ENCODE peak calls at places on chromosomes 4 and X, in five cellular contexts. C is ovary, Y is dorsolateral prefrontal cortex, M is fibroblast of lung, S is left lung. N is an unnamed sample.

GRCh38 chr4:2591189-2591588 is 54.7 kb downstream of the FAM193A start:
- DNase-seq in C (no peak), S (no peak), Y (no peak), M (peak), N (peak)

GRCh38 chr4:52658671-52659015 is 458 bp downstream of the USP46 start:
- DNase-seq in C (peak), M (no peak), Y (no peak), S (no peak), N (no peak)

GRCh38 chr4:123421227-123421941 is 24.8 kb downstream of the SPRY1 start:
- DNase-seq in M (peak), C (no peak), Y (no peak), S (no peak), N (no peak)

GRCh38 chrX:38717871-38718270 is 83.4 kb upstream of the MID1IP1 start:
- DNase-seq in S (no peak), C (no peak), Y (no peak), M (peak), N (no peak)

GRCh38 chrX:10193587-10193986 is 36.8 kb downstream of the CLCN4 start:
- DNase-seq in S (no peak), C (no peak), Y (no peak), M (no peak), N (no peak)

GRCh38 chr4:176031927-176032326 is 33.7 kb upstream of the WDR17 start:
- DNase-seq in S (no peak), M (no peak), C (no peak), Y (no peak), N (no peak)

GRCh38 chr4:122045533-122045932 is 93.7 kb upstream of the TRPC3 start:
- DNase-seq in Y (no peak), M (peak), S (no peak), C (no peak), N (peak)

GRCh38 chr4:19381068-19381467 is 870.6 kb upstream of the SLIT2 start:
- DNase-seq in S (no peak), Y (no peak), C (no peak), M (peak), N (peak)

GRCh38 chr4:140237616-140238352 is 83.8 kb upstream of the MAML3 start:
- DNase-seq in C (peak), S (peak), M (peak), Y (peak), N (peak)

GRCh38 chr4:99755223-99755944 is 61.2 kb upstream of the DAPP1 start:
- DNase-seq in C (no peak), S (no peak), Y (no peak), M (peak), N (no peak)

GRCh38 chr4:52657630-52658501 is 1.2 kb downstream of the USP46 start:
- DNase-seq in S (no peak), M (peak), Y (peak), C (peak), N (no peak)

GRCh38 chr4:153432971-153433752 is 33.0 kb upstream of the TMEM131L start:
- DNase-seq in Y (no peak), M (peak), S (no peak), C (peak), N (peak)

GRCh38 chr4:5019274-5019673 is at the start of gene CYTL1:
- DNase-seq in S (peak), Y (no peak), C (no peak), M (no peak), N (no peak)

GRCh38 chr4:11954093-11954492 is 525.4 kb upstream of the HS3ST1 start:
- DNase-seq in M (peak), C (no peak), S (no peak), Y (no peak), N (no peak)

GRCh38 chr4:182139481-182139880 is 103.7 kb upstream of the TENM3 start:
- DNase-seq in C (no peak), S (no peak), M (peak), Y (no peak), N (no peak)

GRCh38 chr4:38759077-38759789 is 23.6 kb downstream of the TLR10 start:
- DNase-seq in S (no peak), C (peak), M (peak), Y (peak), N (no peak)

GRCh38 chr4:155377281-155377680 is 516 bp upstream of the MAP9 start:
- DNase-seq in Y (no peak), S (no peak), M (peak), C (no peak), N (no peak)

GRCh38 chrX:43973249-43973672 is at the start of gene NDP:
- DNase-seq in M (peak), Y (peak), S (no peak), C (peak), N (no peak)

GRCh38 chr4:183391204-183391603 is 53.2 kb upstream of the CDKN2AIP start:
- DNase-seq in S (no peak), Y (no peak), C (no peak), M (no peak), N (no peak)

GRCh38 chr4:182746876-182747275 is 170.3 kb downstream of the DCTD start:
- DNase-seq in C (no peak), S (no peak), M (no peak), Y (no peak), N (no peak)

GRCh38 chr4:167052631-167053085 is 181.6 kb downstream of the SPOCK3 start:
- DNase-seq in S (no peak), Y (no peak), M (no peak), C (no peak), N (no peak)

GRCh38 chr4:13706130-13706529 is 78.6 kb upstream of the BOD1L1 start:
- DNase-seq in S (no peak), Y (no peak), M (no peak), C (no peak), N (no peak)

GRCh38 chr4:89535251-89535650 is 227.7 kb upstream of the GPRIN3 start:
- DNase-seq in C (no peak), M (no peak), S (no peak), Y (no peak), N (no peak)

GRCh38 chrX:134542485-134542884 is 82.5 kb downstream of the HPRT1 start:
- DNase-seq in M (peak), Y (no peak), S (no peak), C (peak), N (no peak)

GRCh38 chr4:82594466-82594865 is 32.7 kb upstream of the TMEM150C start:
- DNase-seq in M (no peak), Y (no peak), S (no peak), C (no peak), N (no peak)

GRCh38 chrX:42714981-42715688 is 62.8 kb downstream of the PPP1R2C start:
- DNase-seq in Y (peak), M (peak), C (no peak), S (peak), N (no peak)

GRCh38 chrX:43861750-43862149 is 20.5 kb downstream of the MAOB start:
- DNase-seq in Y (no peak), C (no peak), S (no peak), M (no peak), N (no peak)

GRCh38 chr4:73443224-73443623 is 7.2 kb downstream of the AFP start:
- DNase-seq in C (no peak), Y (no peak), M (no peak), S (no peak), N (no peak)

GRCh38 chrX:22192419-22193086 is 80.2 kb upstream of the CBLL2 start:
- DNase-seq in Y (peak), S (peak), M (peak), C (peak), N (no peak)

DNA sequence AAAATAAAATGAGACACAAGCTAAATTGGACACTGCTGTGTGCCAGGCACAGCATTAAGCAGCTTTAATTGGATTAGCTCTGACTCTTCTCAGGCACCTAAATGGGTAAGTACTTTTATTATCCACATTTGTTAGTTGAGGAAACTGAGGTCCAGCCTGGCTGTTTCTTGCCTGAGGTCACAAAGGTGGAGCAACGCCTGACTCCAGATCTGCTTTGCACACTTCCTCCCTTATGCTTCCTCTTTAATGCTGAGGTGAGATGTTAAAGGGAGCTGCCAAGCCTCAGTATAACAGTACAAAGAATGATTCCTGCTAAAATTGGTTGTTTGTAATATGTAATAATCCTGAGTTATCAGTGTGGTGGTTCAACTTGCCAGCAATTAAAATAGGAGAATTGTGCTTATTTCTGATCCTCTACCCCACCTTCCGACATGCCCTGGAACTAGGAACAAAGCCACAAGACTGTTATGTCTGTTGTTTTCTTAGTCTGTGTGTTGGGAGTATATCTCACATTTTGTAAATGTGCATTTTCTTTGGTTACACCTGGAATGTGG is 74.4 kb downstream of the AFF1 start:
- DNase-seq in S (no peak), M (no peak), C (no peak), Y (no peak), N (no peak)
- H3K4me3 ChIP-seq in S (no peak), M (no peak), C (peak), Y (peak), N (no peak)

GRCh38 chr4:37188100-37188499 is 56.4 kb upstream of the NWD2 start:
- DNase-seq in M (no peak), Y (no peak), C (no peak), S (peak), N (no peak)
- TF ChIP-seq CTCF in M (no peak), Y (no peak), C (no peak), S (no peak), N (no peak)

GRCh38 chr4:32519060-32519459 is 1798.9 kb downstream of the PCDH7 start:
- DNase-seq in S (no peak), C (no peak), M (peak), Y (no peak), N (no peak)
- H3K4me3 ChIP-seq in S (no peak), C (no peak), M (no peak), Y (peak), N (no peak)

DNA sequence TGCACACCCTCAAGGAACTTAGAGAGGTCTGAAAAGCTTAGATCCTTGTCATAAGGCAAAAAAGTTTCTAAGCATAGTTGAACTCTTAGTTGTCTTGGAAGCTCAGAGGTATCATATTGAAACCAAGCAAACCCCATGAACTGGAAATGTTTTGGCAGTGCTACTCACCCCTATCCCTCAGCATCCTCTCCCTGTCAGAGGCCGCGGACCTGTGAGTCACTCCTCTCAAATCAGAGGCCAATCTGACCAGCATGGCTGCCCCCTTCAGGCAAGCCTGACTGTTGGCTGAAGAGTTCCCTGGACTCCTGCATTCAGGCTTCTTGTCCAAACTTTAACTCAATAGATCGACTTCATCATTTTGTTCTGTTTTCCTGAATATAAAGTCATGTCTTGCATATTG is 69.4 kb downstream of the KCNIP4 start:
- DNase-seq in M (peak), Y (no peak), C (no peak), S (no peak), N (no peak)
- TF ChIP-seq CTCF in M (peak), Y (no peak), C (no peak), S (no peak), N (peak)

GRCh38 chrX:17412692-17413091 is 37.7 kb downstream of the NHS start:
- DNase-seq in S (no peak), Y (no peak), M (peak), C (no peak), N (peak)

GRCh38 chrX:17413228-17413627 is 38.2 kb downstream of the NHS start:
- DNase-seq in M (peak), C (no peak), Y (no peak), S (no peak), N (peak)

GRCh38 chrX:17415242-17415815 is 40.3 kb downstream of the NHS start:
- DNase-seq in S (no peak), Y (no peak), M (no peak), C (no peak), N (no peak)

GRCh38 chrX:17414057-17414658 is 39.2 kb downstream of the NHS start:
- DNase-seq in C (no peak), M (no peak), S (no peak), Y (no peak), N (no peak)

DNA sequence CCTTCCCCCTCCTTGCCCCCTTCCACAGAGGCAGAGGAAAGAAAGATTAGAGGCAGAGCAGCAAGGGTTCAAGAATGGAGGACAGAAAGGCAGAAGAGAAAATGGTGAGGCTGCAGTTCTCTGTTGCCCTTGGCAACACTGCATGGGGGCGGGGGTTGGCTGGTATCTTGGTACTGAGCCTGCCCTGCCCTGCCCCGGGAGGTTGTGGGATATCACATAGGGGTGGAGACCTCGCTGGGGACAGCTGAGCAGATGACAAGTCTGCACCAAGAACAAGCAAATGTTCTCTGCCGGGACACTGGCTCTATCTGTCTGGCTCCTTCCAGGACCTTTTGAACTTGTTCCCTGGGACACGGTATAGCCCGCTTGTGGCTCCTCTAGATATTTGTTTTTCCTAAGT is 39.8 kb downstream of the NHS start:
- DNase-seq in S (no peak), M (no peak), C (no peak), Y (no peak), N (no peak)
- H3K4me3 ChIP-seq in S (no peak), M (no peak), C (no peak), Y (no peak), N (no peak)

GRCh38 chr4:111628437-111628836 is 516.8 kb upstream of the FAM241A start:
- DNase-seq in S (no peak), C (no peak), M (no peak), Y (no peak), N (no peak)

GRCh38 chr4:111630705-111631104 is 514.5 kb upstream of the FAM241A start:
- DNase-seq in S (no peak), M (peak), C (no peak), Y (no peak), N (peak)

GRCh38 chr4:111632752-111633151 is 512.5 kb upstream of the FAM241A start:
- DNase-seq in M (peak), C (no peak), S (no peak), Y (no peak), N (peak)

GRCh38 chr4:111633663-111634266 is 511.5 kb upstream of the FAM241A start:
- DNase-seq in C (no peak), Y (no peak), M (no peak), S (no peak), N (no peak)

GRCh38 chr4:111631157-111631999 is 513.9 kb upstream of the FAM241A start:
- DNase-seq in Y (no peak), M (peak), C (no peak), S (no peak), N (peak)
- TF ChIP-seq CTCF in Y (peak), M (peak), C (no peak), S (no peak), N (peak)

DNA sequence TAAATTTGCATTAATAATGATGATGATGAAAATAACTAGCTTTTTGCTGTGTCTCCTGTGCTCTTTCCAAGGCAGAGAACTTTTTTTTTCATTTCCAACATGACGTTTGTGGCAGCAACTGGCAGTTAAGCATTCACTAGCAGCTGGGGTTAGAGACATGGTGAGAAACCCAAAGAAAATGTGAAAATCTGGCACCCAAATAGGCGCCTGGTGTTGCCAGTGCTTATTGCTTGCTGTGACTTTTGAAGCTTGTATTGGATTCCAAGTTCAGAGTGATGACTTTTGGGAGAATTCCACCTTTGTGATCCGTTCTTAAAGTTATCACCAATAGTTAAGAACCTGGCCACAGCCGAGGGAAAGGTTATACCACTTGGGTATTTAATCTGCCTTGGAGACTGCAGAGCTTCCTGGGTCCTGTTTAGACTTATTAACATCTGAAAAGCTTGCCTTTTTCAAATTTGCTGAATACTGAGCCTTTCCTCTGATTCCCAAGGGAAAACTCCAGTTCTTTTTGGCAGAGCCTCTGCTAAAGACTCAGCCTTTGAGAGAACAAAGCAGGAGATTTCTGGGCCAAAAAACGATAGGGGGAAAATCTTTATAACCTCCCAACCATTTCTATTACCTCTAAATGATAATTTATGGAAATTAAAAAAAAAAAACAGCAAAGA is 101.0 kb downstream of the OPHN1 start:
- DNase-seq in C (no peak), S (no peak), Y (no peak), M (peak), N (no peak)
- H3K4me3 ChIP-seq in C (no peak), S (no peak), Y (no peak), M (no peak), N (no peak)

DNA sequence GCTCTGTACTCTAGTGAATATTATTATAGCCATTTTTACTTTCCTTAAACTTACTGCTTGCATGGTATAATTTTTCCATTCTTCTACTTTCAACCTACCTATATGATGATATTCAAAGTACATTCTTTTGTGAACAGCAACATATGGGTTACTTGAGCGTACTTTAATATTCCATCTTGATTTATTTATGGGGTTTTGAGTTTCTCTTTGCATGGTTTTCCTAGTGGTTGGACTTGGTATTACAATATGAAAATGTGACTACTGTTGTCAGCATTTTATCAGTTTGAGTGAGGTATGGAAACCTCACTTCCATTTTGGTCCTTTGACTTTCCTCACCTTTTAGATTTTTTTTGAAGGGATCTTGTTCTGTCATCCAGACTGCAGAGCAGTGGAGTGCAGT is 35.9 kb downstream of the ADGRG4 start:
- DNase-seq in C (no peak), Y (no peak), S (no peak), M (no peak), N (no peak)
- TF ChIP-seq CTCF in C (no peak), Y (peak), S (no peak), M (peak), N (peak)

DNA sequence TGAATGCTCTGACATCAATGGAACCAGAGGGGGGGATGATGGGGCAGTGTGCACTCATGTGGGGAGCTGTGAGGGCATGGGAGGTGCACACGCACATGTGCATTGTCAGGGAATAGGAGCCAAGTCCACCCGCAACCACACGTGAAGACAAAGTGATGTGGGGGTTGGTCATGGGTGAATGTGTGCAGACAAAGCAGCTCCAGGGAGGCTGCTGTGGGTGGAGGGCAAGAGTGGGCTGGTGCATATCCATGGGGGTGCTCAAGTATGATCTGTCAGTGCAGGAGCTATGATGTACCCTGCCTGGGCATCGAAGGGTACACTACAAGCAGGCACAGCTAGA is 301.9 kb downstream of the TEX13C start:
- DNase-seq in Y (no peak), M (no peak), C (no peak), S (no peak), N (no peak)
- H3K4me3 ChIP-seq in Y (no peak), M (no peak), C (no peak), S (no peak), N (no peak)

DNA sequence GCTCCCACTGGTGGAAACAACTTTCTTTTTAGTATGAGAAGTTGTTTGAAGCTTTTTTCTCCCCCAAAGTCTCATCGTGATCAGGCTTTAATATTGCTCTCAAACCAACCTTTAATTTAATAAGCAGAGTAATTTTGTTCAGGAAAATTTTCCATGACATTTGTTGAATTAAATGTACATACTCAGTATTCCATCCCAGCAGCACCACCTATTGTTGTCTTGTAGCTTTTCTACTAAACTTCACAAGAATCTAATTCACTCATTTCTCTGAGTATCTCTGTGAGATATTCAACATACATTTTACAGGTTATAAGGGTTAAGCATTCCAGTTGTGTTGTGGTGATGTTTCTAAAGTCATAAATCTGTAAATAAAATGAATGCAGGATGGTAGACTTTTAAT is 218.3 kb upstream of the HAND2 start:
- DNase-seq in Y (no peak), C (no peak), M (peak), S (no peak), N (no peak)
- TF ChIP-seq CTCF in Y (no peak), C (no peak), M (peak), S (no peak), N (peak)

N was measured in AG09309.